ENCODE peak calls at places on chromosome 1, in five cellular contexts. M is adrenal gland, I is PC-9, Z is PC-3, D is lung. N is an unnamed sample.

GRCh38 chr1:184036517-184036949 is 995 bp downstream of the COLGALT2 start:
- DNase-seq in M (no peak), I (no peak), Z (no peak), D (no peak), N (no peak)

GRCh38 chr1:5399771-5400170 is 592.5 kb downstream of the NPHP4 start:
- DNase-seq in M (no peak), I (peak), Z (no peak), D (no peak), N (no peak)

GRCh38 chr1:244052011-244052727 is 1.1 kb downstream of the ZBTB18 start:
- DNase-seq in M (no peak), I (no peak), Z (no peak), D (no peak), N (no peak)

GRCh38 chr1:29342351-29342750 is 106.0 kb downstream of the PTPRU start:
- DNase-seq in M (no peak), I (no peak), Z (no peak), D (no peak), N (no peak)

GRCh38 chr1:81512242-81512641 is 288.5 kb upstream of the ADGRL2 start:
- DNase-seq in M (no peak), I (no peak), Z (no peak), D (no peak), N (no peak)

GRCh38 chr1:100720751-100721150 is 1.2 kb downstream of the VCAM1 start:
- DNase-seq in M (no peak), I (no peak), Z (no peak), D (no peak), N (no peak)

GRCh38 chr1:172351347-172351746 is 69.1 kb upstream of the C1orf105 start:
- DNase-seq in M (no peak), I (no peak), Z (no peak), D (no peak), N (no peak)

GRCh38 chr1:51373898-51374297 is 43.5 kb upstream of the TTC39A start:
- DNase-seq in M (no peak), I (no peak), Z (peak), D (no peak), N (no peak)

GRCh38 chr1:184533915-184534314 is 147.1 kb downstream of the C1orf21 start:
- DNase-seq in M (no peak), I (no peak), Z (no peak), D (no peak), N (no peak)

GRCh38 chr1:23013657-23014056 is 2.0 kb downstream of the TEX46 start:
- DNase-seq in M (no peak), I (peak), Z (peak), D (no peak), N (no peak)

GRCh38 chr1:10779201-10779600 is 17.2 kb downstream of the CASZ1 start:
- DNase-seq in M (no peak), I (peak), Z (peak), D (no peak), N (peak)

GRCh38 chr1:119093721-119094120 is 46.7 kb downstream of the WARS2 start:
- DNase-seq in M (no peak), I (no peak), Z (peak), D (no peak), N (no peak)

GRCh38 chr1:222815367-222815765 is 527 bp downstream of the DISP1 start:
- DNase-seq in M (peak), I (peak), Z (peak), D (no peak), N (no peak)

GRCh38 chr1:54800899-54801759 is at the start of gene TTC22:
- DNase-seq in M (peak), I (peak), Z (peak), D (peak), N (peak)

GRCh38 chr1:235299514-235299858 is 28.5 kb downstream of the ARID4B start:
- DNase-seq in M (no peak), I (no peak), Z (no peak), D (no peak), N (no peak)

GRCh38 chr1:88163187-88163586 is 520.9 kb upstream of the PKN2 start:
- DNase-seq in M (no peak), I (no peak), Z (no peak), D (no peak), N (no peak)

GRCh38 chr1:241611063-241611462 is 29.1 kb downstream of the CHML start:
- DNase-seq in M (no peak), I (peak), Z (peak), D (no peak), N (peak)

GRCh38 chr1:231940116-231940515 is 313.5 kb downstream of the DISC1 start:
- DNase-seq in M (no peak), I (no peak), Z (no peak), D (no peak), N (no peak)

GRCh38 chr1:3670823-3671251 is 18.5 kb downstream of the TP73 start:
- DNase-seq in M (no peak), I (peak), Z (no peak), D (no peak), N (no peak)

GRCh38 chr1:38029081-38029681 is 16.6 kb downstream of the UTP11 start:
- DNase-seq in M (peak), I (no peak), Z (no peak), D (no peak), N (no peak)

GRCh38 chr1:179817789-179818188 is 59.8 kb downstream of the TOR1AIP2 start:
- DNase-seq in M (peak), I (no peak), Z (no peak), D (no peak), N (no peak)

DNA sequence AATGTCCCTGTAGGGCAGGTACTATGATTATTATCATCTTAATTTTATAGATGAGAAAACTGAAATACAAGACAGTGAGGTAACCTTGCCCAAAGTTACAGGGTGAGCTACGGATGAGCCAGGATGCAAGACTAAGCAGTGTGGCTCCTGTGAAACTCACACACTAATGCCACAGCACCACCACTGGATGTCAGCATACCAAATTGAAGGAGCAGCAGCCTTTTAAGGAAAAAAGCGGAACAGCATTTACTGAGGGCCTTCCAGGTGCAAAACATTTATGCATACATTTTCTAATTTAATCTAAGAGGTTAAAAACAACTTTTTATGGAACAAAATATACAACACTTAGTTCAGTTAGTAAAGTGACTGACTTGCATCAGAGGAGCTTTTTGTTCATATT is 41.7 kb downstream of the SEC16B start:
- DNase-seq in M (no peak), I (no peak), Z (peak), D (no peak), N (no peak)
- TF ChIP-seq CTCF in M (no peak), I (no peak), Z (peak), D (no peak), N (no peak)

GRCh38 chr1:110645962-110646735 is 28.6 kb downstream of the KCNA3 start:
- DNase-seq in M (no peak), I (no peak), Z (peak), D (no peak), N (no peak)

GRCh38 chr1:110648405-110648804 is 26.3 kb downstream of the KCNA3 start:
- DNase-seq in M (no peak), I (no peak), Z (no peak), D (no peak), N (no peak)

GRCh38 chr1:110645172-110645571 is 29.6 kb downstream of the KCNA3 start:
- DNase-seq in M (no peak), I (no peak), Z (no peak), D (no peak), N (no peak)

GRCh38 chr1:110647254-110647891 is 27.4 kb downstream of the KCNA3 start:
- DNase-seq in M (no peak), I (no peak), Z (no peak), D (no peak), N (no peak)

DNA sequence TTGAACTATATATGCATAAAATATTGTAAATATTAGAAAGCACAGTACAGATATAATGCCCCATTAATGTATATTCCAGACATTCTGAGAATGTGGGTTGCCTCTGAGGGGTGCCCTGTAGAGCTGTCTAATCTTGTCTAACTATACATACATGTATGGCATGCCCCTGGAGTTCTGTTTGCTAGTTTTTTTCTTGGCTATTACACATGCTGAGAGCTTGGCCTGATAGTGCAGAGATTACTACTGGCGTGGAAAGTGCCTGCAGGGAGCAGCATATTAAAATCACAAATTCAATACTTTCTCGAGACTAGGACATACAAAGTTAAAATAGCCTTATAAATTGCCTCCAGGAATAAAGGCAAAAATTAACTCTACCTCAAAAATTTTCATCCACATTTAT is 24.1 kb downstream of the KCNA3 start:
- DNase-seq in M (no peak), I (no peak), Z (no peak), D (no peak), N (no peak)
- TF ChIP-seq CTCF in M (no peak), I (no peak), Z (no peak), D (no peak), N (no peak)

GRCh38 chr1:25148673-25149300 is 83.5 kb downstream of the SYF2 start:
- DNase-seq in M (no peak), I (no peak), Z (peak), D (no peak), N (no peak)
- TF ChIP-seq CTCF in M (peak), I (no peak), Z (peak), D (peak), N (no peak)

GRCh38 chr1:58398714-58399113 is 147.8 kb downstream of the OMA1 start:
- DNase-seq in M (no peak), I (no peak), Z (no peak), D (no peak), N (no peak)

GRCh38 chr1:58395355-58395754 is 151.2 kb downstream of the OMA1 start:
- DNase-seq in M (no peak), I (peak), Z (peak), D (no peak), N (no peak)

GRCh38 chr1:58399176-58399575 is 147.3 kb downstream of the OMA1 start:
- DNase-seq in M (no peak), I (no peak), Z (no peak), D (no peak), N (no peak)

GRCh38 chr1:58396150-58396549 is 150.4 kb downstream of the OMA1 start:
- DNase-seq in M (no peak), I (no peak), Z (no peak), D (no peak), N (no peak)

DNA sequence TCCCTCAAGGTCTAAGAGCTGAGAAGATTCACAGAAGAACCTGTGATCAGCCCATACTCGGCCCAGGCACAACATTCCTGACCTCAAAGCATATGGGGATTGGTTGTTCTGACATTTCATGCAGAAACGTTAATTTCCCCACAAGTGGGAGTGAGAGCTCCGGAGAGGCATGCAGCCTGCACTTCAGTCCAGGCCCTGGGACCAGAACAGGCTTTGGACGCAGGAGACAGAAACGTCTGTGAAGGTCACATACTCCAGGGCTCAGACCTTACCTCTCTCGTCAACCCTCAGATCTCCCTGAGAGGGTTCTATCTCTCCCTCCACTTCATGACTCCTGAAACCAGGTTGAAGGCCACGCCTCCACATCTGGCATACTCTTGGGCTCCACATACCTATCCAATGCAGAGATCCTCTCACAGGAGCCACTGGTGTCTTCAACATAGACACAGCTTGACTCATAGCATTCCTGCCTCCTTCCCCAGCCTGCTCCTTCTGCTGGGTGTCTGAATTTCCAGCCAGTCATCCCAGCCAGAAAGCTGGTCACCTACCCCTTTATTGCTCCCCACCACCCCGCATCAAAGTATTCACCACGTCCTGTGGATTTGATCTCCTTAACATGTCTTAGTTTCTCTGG is 149.2 kb downstream of the OMA1 start:
- DNase-seq in M (no peak), I (no peak), Z (no peak), D (no peak), N (no peak)
- TF ChIP-seq CTCF in M (no peak), I (no peak), Z (no peak), D (no peak), N (no peak)

N was measured in prostate gland.